ENCODE peak calls at places on chromosome 4, in five cellular contexts. One of them, this sample, is unnamed.

GRCh38 chr4:83009529-83009928 is 1.1 kb downstream of the LIN54 start:
- DNase-seq in SHP77 treated with DMSO at 0.1 percent for 48 hours: no peak
- DNase-seq in CD4-positive, CD25-positive, alpha-beta regulatory T cell: no peak
- DNase-seq in head of caudate nucleus: no peak
- DNase-seq in stromal cell of bone marrow: no peak
- DNase-seq in this sample: no peak

GRCh38 chr4:92234393-92235176 is 69.2 kb upstream of the GRID2 start:
- DNase-seq in head of caudate nucleus: no peak
- DNase-seq in stromal cell of bone marrow: peak; percentile 92
- DNase-seq in CD4-positive, CD25-positive, alpha-beta regulatory T cell: no peak
- DNase-seq in SHP77 treated with DMSO at 0.1 percent for 48 hours: no peak
- DNase-seq in this sample: peak; percentile 89

GRCh38 chr4:86432552-86433134 is 72.8 kb upstream of the MAPK10 start:
- DNase-seq in CD4-positive, CD25-positive, alpha-beta regulatory T cell: no peak
- DNase-seq in SHP77 treated with DMSO at 0.1 percent for 48 hours: no peak
- DNase-seq in stromal cell of bone marrow: no peak
- DNase-seq in head of caudate nucleus: no peak
- DNase-seq in this sample: no peak

GRCh38 chr4:173040200-173040599 is 128.4 kb upstream of the GALNT7 start:
- DNase-seq in head of caudate nucleus: no peak
- DNase-seq in CD4-positive, CD25-positive, alpha-beta regulatory T cell: no peak
- DNase-seq in stromal cell of bone marrow: peak; percentile 18
- DNase-seq in SHP77 treated with DMSO at 0.1 percent for 48 hours: no peak
- DNase-seq in this sample: peak; percentile 30

GRCh38 chr4:53935780-53936179 is 128.6 kb downstream of the CHIC2 start:
- DNase-seq in stromal cell of bone marrow: peak; percentile 51
- DNase-seq in CD4-positive, CD25-positive, alpha-beta regulatory T cell: no peak
- DNase-seq in head of caudate nucleus: no peak
- DNase-seq in SHP77 treated with DMSO at 0.1 percent for 48 hours: no peak
- DNase-seq in this sample: no peak

GRCh38 chr4:177511611-177512010 is 69.4 kb upstream of the AGA start:
- DNase-seq in stromal cell of bone marrow: no peak
- DNase-seq in SHP77 treated with DMSO at 0.1 percent for 48 hours: no peak
- DNase-seq in CD4-positive, CD25-positive, alpha-beta regulatory T cell: no peak
- DNase-seq in head of caudate nucleus: no peak
- DNase-seq in this sample: no peak

GRCh38 chr4:53484911-53485459 is 106.3 kb downstream of the LNX1 start:
- DNase-seq in CD4-positive, CD25-positive, alpha-beta regulatory T cell: no peak
- DNase-seq in stromal cell of bone marrow: no peak
- DNase-seq in head of caudate nucleus: no peak
- DNase-seq in SHP77 treated with DMSO at 0.1 percent for 48 hours: no peak
- DNase-seq in this sample: no peak

GRCh38 chr4:86178216-86178615 is 181.6 kb downstream of the MAPK10 start:
- DNase-seq in CD4-positive, CD25-positive, alpha-beta regulatory T cell: no peak
- DNase-seq in SHP77 treated with DMSO at 0.1 percent for 48 hours: no peak
- DNase-seq in stromal cell of bone marrow: no peak
- DNase-seq in head of caudate nucleus: no peak
- DNase-seq in this sample: no peak

GRCh38 chr4:2322801-2323200 is 60.9 kb upstream of the MXD4 start:
- DNase-seq in stromal cell of bone marrow: no peak
- DNase-seq in head of caudate nucleus: no peak
- DNase-seq in SHP77 treated with DMSO at 0.1 percent for 48 hours: no peak
- DNase-seq in CD4-positive, CD25-positive, alpha-beta regulatory T cell: no peak
- DNase-seq in this sample: no peak

GRCh38 chr4:54120517-54120916 is 20.6 kb downstream of the GSX2 start:
- DNase-seq in CD4-positive, CD25-positive, alpha-beta regulatory T cell: no peak
- DNase-seq in SHP77 treated with DMSO at 0.1 percent for 48 hours: no peak
- DNase-seq in stromal cell of bone marrow: no peak
- DNase-seq in head of caudate nucleus: no peak
- DNase-seq in this sample: no peak

GRCh38 chr4:55549888-55550287 is 3.2 kb upstream of the CLOCK start:
- DNase-seq in CD4-positive, CD25-positive, alpha-beta regulatory T cell: no peak
- DNase-seq in stromal cell of bone marrow: peak; percentile 31
- DNase-seq in head of caudate nucleus: no peak
- DNase-seq in SHP77 treated with DMSO at 0.1 percent for 48 hours: no peak
- DNase-seq in this sample: peak; percentile 93

GRCh38 chr4:187491959-187492358 is 503.6 kb upstream of the ZFP42 start:
- DNase-seq in head of caudate nucleus: no peak
- DNase-seq in stromal cell of bone marrow: no peak
- DNase-seq in SHP77 treated with DMSO at 0.1 percent for 48 hours: no peak
- DNase-seq in CD4-positive, CD25-positive, alpha-beta regulatory T cell: no peak
- DNase-seq in this sample: no peak

GRCh38 chr4:74331252-74331651 is 23.0 kb downstream of the EPGN start:
- DNase-seq in CD4-positive, CD25-positive, alpha-beta regulatory T cell: no peak
- DNase-seq in head of caudate nucleus: no peak
- DNase-seq in SHP77 treated with DMSO at 0.1 percent for 48 hours: no peak
- DNase-seq in stromal cell of bone marrow: no peak
- DNase-seq in this sample: no peak

GRCh38 chr4:6938237-6938636 is 28.6 kb downstream of the TBC1D14 start:
- DNase-seq in stromal cell of bone marrow: no peak
- DNase-seq in head of caudate nucleus: no peak
- DNase-seq in SHP77 treated with DMSO at 0.1 percent for 48 hours: no peak
- DNase-seq in CD4-positive, CD25-positive, alpha-beta regulatory T cell: no peak
- DNase-seq in this sample: peak; percentile 23

GRCh38 chr4:157294575-157294974 is 74.0 kb downstream of the GRIA2 start:
- DNase-seq in stromal cell of bone marrow: no peak
- DNase-seq in SHP77 treated with DMSO at 0.1 percent for 48 hours: peak; percentile 27
- DNase-seq in head of caudate nucleus: no peak
- DNase-seq in CD4-positive, CD25-positive, alpha-beta regulatory T cell: no peak
- DNase-seq in this sample: no peak

GRCh38 chr4:55906999-55907398 is 41.7 kb upstream of the CEP135 start:
- DNase-seq in SHP77 treated with DMSO at 0.1 percent for 48 hours: no peak
- DNase-seq in CD4-positive, CD25-positive, alpha-beta regulatory T cell: no peak
- DNase-seq in head of caudate nucleus: no peak
- DNase-seq in stromal cell of bone marrow: no peak
- DNase-seq in this sample: peak; percentile 73

GRCh38 chr4:161419822-161420221 is 744.0 kb downstream of the FSTL5 start:
- DNase-seq in CD4-positive, CD25-positive, alpha-beta regulatory T cell: no peak
- DNase-seq in head of caudate nucleus: no peak
- DNase-seq in SHP77 treated with DMSO at 0.1 percent for 48 hours: no peak
- DNase-seq in stromal cell of bone marrow: no peak
- DNase-seq in this sample: peak; percentile 1

GRCh38 chr4:122796801-122797404 is 29.7 kb upstream of the FGF2 start:
- DNase-seq in SHP77 treated with DMSO at 0.1 percent for 48 hours: no peak
- DNase-seq in stromal cell of bone marrow: no peak
- DNase-seq in CD4-positive, CD25-positive, alpha-beta regulatory T cell: no peak
- DNase-seq in head of caudate nucleus: no peak
- DNase-seq in this sample: no peak

This sample was measured in A172.